ENCODE peak calls at places on chromosome 14, in nine cellular contexts. S, U, P, O, G, A, C, E and I are unnamed samples.

GRCh38 chr14:69475194-69475818 is 9.2 kb upstream of the PLEKHD1 start:
- DNase-seq in S (no peak), U (no peak), P (peak; percentile 55), O (peak; percentile 35), G (no peak), A (no peak), C (no peak), E (peak; percentile 52), I (no peak)

GRCh38 chr14:72621387-72622065 is 272.4 kb downstream of the DPF3 start:
- DNase-seq in S (no peak), U (no peak), P (no peak), O (no peak), G (no peak), A (no peak), C (no peak), E (no peak), I (no peak)

GRCh38 chr14:29222671-29223268 is 456.2 kb downstream of the FOXG1 start:
- DNase-seq in S (no peak), U (no peak), P (peak; percentile 41), O (peak; percentile 48), G (no peak), A (peak; percentile 82), C (no peak), E (peak; percentile 89), I (no peak)

GRCh38 chr14:50741571-50741970 is 73.5 kb upstream of the SAV1 start:
- DNase-seq in S (no peak), U (no peak), P (no peak), O (no peak), G (no peak), A (peak; percentile 55), C (no peak), E (no peak), I (no peak)

GRCh38 chr14:88005050-88005481 is at the start of gene GPR65:
- DNase-seq in S (no peak), U (no peak), P (no peak), O (no peak), G (no peak), A (no peak), C (no peak), E (no peak), I (no peak)

GRCh38 chr14:68397371-68397779 is 395.5 kb downstream of the ZFP36L1 start:
- DNase-seq in S (no peak), U (peak; percentile 51), P (no peak), O (no peak), G (no peak), A (no peak), C (peak; percentile 41), E (peak; percentile 52), I (no peak)

GRCh38 chr14:22791302-22791701 is 23.9 kb downstream of the SLC7A7 start:
- DNase-seq in S (no peak), U (no peak), P (no peak), O (no peak), G (no peak), A (peak; percentile 43), C (no peak), E (no peak), I (no peak)

GRCh38 chr14:79663453-79663852 is 547.9 kb downstream of the DIO2 start:
- DNase-seq in S (no peak), U (no peak), P (no peak), O (no peak), G (no peak), A (no peak), C (no peak), E (no peak), I (no peak)

GRCh38 chr14:54773171-54774006 is 129.2 kb downstream of the GCH1 start:
- DNase-seq in S (no peak), U (peak; percentile 78), P (peak; percentile 78), O (peak; percentile 98), G (peak; percentile 57), A (peak; percentile 98), C (peak; percentile 72), E (peak; percentile 94), I (peak; percentile 87)